ENCODE peak calls at places on chromosome 19, in eight cellular contexts. One of them, this sample, is unnamed.
A peak's percentile ranks its signal among the peaks of the same experiment; 100 is the strongest.

GRCh38 chr19:40355975-40356680 is 7.6 kb downstream of the PLD3 start:
- DNase-seq in testis: no peak
- DNase-seq in NCI-H1417: no peak
- DNase-seq in uterus: no peak
- DNase-seq in activated CD8-positive, alpha-beta memory T cell treated with anti-CD3 and anti-CD28 coated beads, Interleukin-2, amount 10 ng/mL, durations not matched to agents 7 days and 5 days: no peak
- DNase-seq in epithelial cell of esophagus: no peak
- DNase-seq in anterior cingulate cortex: no peak
- DNase-seq in stimulated activated CD4-positive, alpha-beta T cell treated with anti-CD3 and anti-CD28 coated beads, Interleukin-1b, Interleukin-23, amount 100 ng/mL, for 24 hours: no peak
- DNase-seq in this sample: no peak

GRCh38 chr19:48400018-48400742 is 6.7 kb downstream of the GRIN2D start:
- DNase-seq in testis: peak; percentile 66
- DNase-seq in NCI-H1417: peak; percentile 43
- DNase-seq in uterus: peak; percentile 42
- DNase-seq in activated CD8-positive, alpha-beta memory T cell treated with anti-CD3 and anti-CD28 coated beads, Interleukin-2, amount 10 ng/mL, durations not matched to agents 7 days and 5 days: peak; percentile 54
- DNase-seq in epithelial cell of esophagus: peak; percentile 74
- DNase-seq in anterior cingulate cortex: no peak
- DNase-seq in stimulated activated CD4-positive, alpha-beta T cell treated with anti-CD3 and anti-CD28 coated beads, Interleukin-1b, Interleukin-23, amount 100 ng/mL, for 24 hours: no peak
- DNase-seq in this sample: peak; percentile 93

GRCh38 chr19:21812448-21812847 is 23.5 kb downstream of the ZNF43 start:
- DNase-seq in testis: no peak
- DNase-seq in NCI-H1417: no peak
- DNase-seq in uterus: no peak
- DNase-seq in activated CD8-positive, alpha-beta memory T cell treated with anti-CD3 and anti-CD28 coated beads, Interleukin-2, amount 10 ng/mL, durations not matched to agents 7 days and 5 days: no peak
- DNase-seq in epithelial cell of esophagus: no peak
- DNase-seq in anterior cingulate cortex: no peak
- DNase-seq in stimulated activated CD4-positive, alpha-beta T cell treated with anti-CD3 and anti-CD28 coated beads, Interleukin-1b, Interleukin-23, amount 100 ng/mL, for 24 hours: no peak
- DNase-seq in this sample: no peak

GRCh38 chr19:11721681-11722080 is 17.1 kb downstream of the ZNF823 start:
- DNase-seq in testis: no peak
- DNase-seq in NCI-H1417: no peak
- DNase-seq in uterus: no peak
- DNase-seq in activated CD8-positive, alpha-beta memory T cell treated with anti-CD3 and anti-CD28 coated beads, Interleukin-2, amount 10 ng/mL, durations not matched to agents 7 days and 5 days: no peak
- DNase-seq in epithelial cell of esophagus: no peak
- DNase-seq in anterior cingulate cortex: no peak
- DNase-seq in stimulated activated CD4-positive, alpha-beta T cell treated with anti-CD3 and anti-CD28 coated beads, Interleukin-1b, Interleukin-23, amount 100 ng/mL, for 24 hours: no peak
- DNase-seq in this sample: no peak

GRCh38 chr19:54434112-54434861 is 14.7 kb upstream of the LENG8 start:
- DNase-seq in testis: no peak
- DNase-seq in NCI-H1417: no peak
- DNase-seq in uterus: no peak
- DNase-seq in activated CD8-positive, alpha-beta memory T cell treated with anti-CD3 and anti-CD28 coated beads, Interleukin-2, amount 10 ng/mL, durations not matched to agents 7 days and 5 days: no peak
- DNase-seq in epithelial cell of esophagus: no peak
- DNase-seq in anterior cingulate cortex: peak; percentile 24
- DNase-seq in stimulated activated CD4-positive, alpha-beta T cell treated with anti-CD3 and anti-CD28 coated beads, Interleukin-1b, Interleukin-23, amount 100 ng/mL, for 24 hours: no peak
- DNase-seq in this sample: peak; percentile 25

GRCh38 chr19:1244693-1245451 is 3.3 kb downstream of the ATP5F1D start:
- DNase-seq in testis: peak; percentile 67
- DNase-seq in NCI-H1417: no peak
- DNase-seq in uterus: peak; percentile 66
- DNase-seq in activated CD8-positive, alpha-beta memory T cell treated with anti-CD3 and anti-CD28 coated beads, Interleukin-2, amount 10 ng/mL, durations not matched to agents 7 days and 5 days: no peak
- DNase-seq in epithelial cell of esophagus: no peak
- DNase-seq in anterior cingulate cortex: no peak
- DNase-seq in stimulated activated CD4-positive, alpha-beta T cell treated with anti-CD3 and anti-CD28 coated beads, Interleukin-1b, Interleukin-23, amount 100 ng/mL, for 24 hours: no peak
- DNase-seq in this sample: peak; percentile 81

GRCh38 chr19:35518313-35518712 is 4.9 kb upstream of the DMKN start:
- DNase-seq in testis: no peak
- DNase-seq in NCI-H1417: no peak
- DNase-seq in uterus: no peak
- DNase-seq in activated CD8-positive, alpha-beta memory T cell treated with anti-CD3 and anti-CD28 coated beads, Interleukin-2, amount 10 ng/mL, durations not matched to agents 7 days and 5 days: no peak
- DNase-seq in epithelial cell of esophagus: peak; percentile 94
- DNase-seq in anterior cingulate cortex: no peak
- DNase-seq in stimulated activated CD4-positive, alpha-beta T cell treated with anti-CD3 and anti-CD28 coated beads, Interleukin-1b, Interleukin-23, amount 100 ng/mL, for 24 hours: no peak
- DNase-seq in this sample: peak; percentile 26

GRCh38 chr19:53432088-53432661 is 391 bp downstream of the ZNF761 start:
- DNase-seq in testis: no peak
- DNase-seq in NCI-H1417: no peak
- DNase-seq in uterus: peak; percentile 34
- DNase-seq in activated CD8-positive, alpha-beta memory T cell treated with anti-CD3 and anti-CD28 coated beads, Interleukin-2, amount 10 ng/mL, durations not matched to agents 7 days and 5 days: peak; percentile 50
- DNase-seq in epithelial cell of esophagus: peak; percentile 34
- DNase-seq in anterior cingulate cortex: no peak
- DNase-seq in stimulated activated CD4-positive, alpha-beta T cell treated with anti-CD3 and anti-CD28 coated beads, Interleukin-1b, Interleukin-23, amount 100 ng/mL, for 24 hours: no peak
- DNase-seq in this sample: no peak

GRCh38 chr19:16268676-16269319 is 55.8 kb upstream of the KLF2 start:
- DNase-seq in testis: no peak
- DNase-seq in NCI-H1417: no peak
- DNase-seq in uterus: no peak
- DNase-seq in activated CD8-positive, alpha-beta memory T cell treated with anti-CD3 and anti-CD28 coated beads, Interleukin-2, amount 10 ng/mL, durations not matched to agents 7 days and 5 days: no peak
- DNase-seq in epithelial cell of esophagus: no peak
- DNase-seq in anterior cingulate cortex: no peak
- DNase-seq in stimulated activated CD4-positive, alpha-beta T cell treated with anti-CD3 and anti-CD28 coated beads, Interleukin-1b, Interleukin-23, amount 100 ng/mL, for 24 hours: no peak
- DNase-seq in this sample: no peak

GRCh38 chr19:55158423-55158822 is 891 bp upstream of the TNNI3 start:
- DNase-seq in testis: no peak
- DNase-seq in NCI-H1417: no peak
- DNase-seq in uterus: no peak
- DNase-seq in activated CD8-positive, alpha-beta memory T cell treated with anti-CD3 and anti-CD28 coated beads, Interleukin-2, amount 10 ng/mL, durations not matched to agents 7 days and 5 days: no peak
- DNase-seq in epithelial cell of esophagus: no peak
- DNase-seq in anterior cingulate cortex: no peak
- DNase-seq in stimulated activated CD4-positive, alpha-beta T cell treated with anti-CD3 and anti-CD28 coated beads, Interleukin-1b, Interleukin-23, amount 100 ng/mL, for 24 hours: no peak
- DNase-seq in this sample: no peak

GRCh38 chr19:35715981-35716734 is 1.6 kb upstream of the KMT2B start:
- DNase-seq in testis: peak; percentile 78
- DNase-seq in NCI-H1417: peak; percentile 70
- DNase-seq in uterus: peak; percentile 68
- DNase-seq in activated CD8-positive, alpha-beta memory T cell treated with anti-CD3 and anti-CD28 coated beads, Interleukin-2, amount 10 ng/mL, durations not matched to agents 7 days and 5 days: peak; percentile 64
- DNase-seq in epithelial cell of esophagus: no peak
- DNase-seq in anterior cingulate cortex: peak; percentile 56
- DNase-seq in stimulated activated CD4-positive, alpha-beta T cell treated with anti-CD3 and anti-CD28 coated beads, Interleukin-1b, Interleukin-23, amount 100 ng/mL, for 24 hours: no peak
- DNase-seq in this sample: no peak

GRCh38 chr19:2282062-2282861 is at the start of gene PEAK3:
- DNase-seq in testis: peak; percentile 78
- DNase-seq in NCI-H1417: no peak
- DNase-seq in uterus: peak; percentile 49
- DNase-seq in activated CD8-positive, alpha-beta memory T cell treated with anti-CD3 and anti-CD28 coated beads, Interleukin-2, amount 10 ng/mL, durations not matched to agents 7 days and 5 days: peak; percentile 78
- DNase-seq in epithelial cell of esophagus: no peak
- DNase-seq in anterior cingulate cortex: no peak
- DNase-seq in stimulated activated CD4-positive, alpha-beta T cell treated with anti-CD3 and anti-CD28 coated beads, Interleukin-1b, Interleukin-23, amount 100 ng/mL, for 24 hours: no peak
- DNase-seq in this sample: no peak

GRCh38 chr19:28396259-28396940 is 816.6 kb downstream of the UQCRFS1 start:
- DNase-seq in testis: peak; percentile 33
- DNase-seq in NCI-H1417: peak; percentile 24
- DNase-seq in uterus: no peak
- DNase-seq in activated CD8-positive, alpha-beta memory T cell treated with anti-CD3 and anti-CD28 coated beads, Interleukin-2, amount 10 ng/mL, durations not matched to agents 7 days and 5 days: no peak
- DNase-seq in epithelial cell of esophagus: no peak
- DNase-seq in anterior cingulate cortex: no peak
- DNase-seq in stimulated activated CD4-positive, alpha-beta T cell treated with anti-CD3 and anti-CD28 coated beads, Interleukin-1b, Interleukin-23, amount 100 ng/mL, for 24 hours: no peak
- DNase-seq in this sample: no peak

GRCh38 chr19:50565984-50566903 is 2.0 kb downstream of the LRRC4B start:
- DNase-seq in testis: no peak
- DNase-seq in NCI-H1417: peak; percentile 32
- DNase-seq in uterus: no peak
- DNase-seq in activated CD8-positive, alpha-beta memory T cell treated with anti-CD3 and anti-CD28 coated beads, Interleukin-2, amount 10 ng/mL, durations not matched to agents 7 days and 5 days: no peak
- DNase-seq in epithelial cell of esophagus: no peak
- DNase-seq in anterior cingulate cortex: peak; percentile 52
- DNase-seq in stimulated activated CD4-positive, alpha-beta T cell treated with anti-CD3 and anti-CD28 coated beads, Interleukin-1b, Interleukin-23, amount 100 ng/mL, for 24 hours: no peak
- DNase-seq in this sample: no peak